ENCODE peak calls at places on chromosome 17, in four cellular contexts. B is kidney glomerular epithelial cell, Z is T1000, K is Panc1. I is an unnamed sample.

GRCh38 chr17:48472485-48473281 is 42.7 kb upstream of the SKAP1 start:
- DNase-seq in Z (no peak), B (peak; percentile 65), K (no peak), I (peak; percentile 52)

GRCh38 chr17:12618557-12618956 is 47.1 kb upstream of the MYOCD start:
- DNase-seq in B (no peak), Z (no peak), K (no peak), I (no peak)

GRCh38 chr17:21129023-21129681 is 2.4 kb downstream of the DHRS7B start:
- DNase-seq in K (no peak), Z (no peak), B (peak; percentile 65), I (peak; percentile 60)

GRCh38 chr17:2770129-2770528 is 20.7 kb upstream of the CCDC92B start:
- DNase-seq in K (no peak), B (no peak), Z (no peak), I (no peak)

GRCh38 chr17:4807534-4808377 is 804 bp downstream of the PLD2 start:
- DNase-seq in B (no peak), K (no peak), Z (no peak), I (no peak)

GRCh38 chr17:74702132-74702876 is 10.4 kb downstream of the CD300LF start:
- DNase-seq in K (no peak), Z (no peak), B (no peak), I (no peak)

GRCh38 chr17:18371455-18371854 is 6.1 kb upstream of the EVPLL start:
- DNase-seq in Z (no peak), K (no peak), B (no peak), I (no peak)

GRCh38 chr17:7552621-7553051 is 3.8 kb downstream of the TNFSF12 start:
- DNase-seq in K (no peak), Z (no peak), B (no peak), I (no peak)

GRCh38 chr17:3685174-3685812 is 10.7 kb downstream of the P2RX5 start:
- DNase-seq in K (no peak), B (no peak), Z (no peak), I (no peak)

GRCh38 chr17:78317817-78318400 is 42.0 kb downstream of the SOCS3 start:
- DNase-seq in Z (no peak), B (no peak), K (no peak), I (peak; percentile 42)

GRCh38 chr17:38416840-38417209 is 11.4 kb upstream of the ARHGAP23 start:
- DNase-seq in K (no peak), B (no peak), Z (no peak), I (no peak)

GRCh38 chr17:72192409-72193192 is 71.8 kb downstream of the SOX9 start:
- DNase-seq in B (peak; percentile 26), K (no peak), Z (peak; percentile 55), I (no peak)

GRCh38 chr17:55284001-55284884 is 19.5 kb downstream of the HLF start:
- DNase-seq in Z (no peak), B (no peak), K (no peak), I (no peak)

GRCh38 chr17:883586-883962 is 96.0 kb downstream of the NXN start:
- DNase-seq in K (no peak), Z (no peak), B (no peak), I (no peak)

GRCh38 chr17:7429722-7430121 is 1.1 kb downstream of the SPEM3 start:
- DNase-seq in K (no peak), B (no peak), Z (no peak), I (no peak)

GRCh38 chr17:19454074-19454473 is 43.0 kb downstream of the RNF112 start:
- DNase-seq in K (no peak), B (no peak), Z (no peak), I (no peak)

GRCh38 chr17:80819422-80820164 is 172.0 kb upstream of the CHMP6 start:
- DNase-seq in K (no peak), Z (no peak), B (no peak), I (no peak)

GRCh38 chr17:40176409-40177110 is 710 bp upstream of the RAPGEFL1 start:
- DNase-seq in Z (no peak), K (no peak), B (no peak), I (no peak)

GRCh38 chr17:6446516-6447100 is 2.4 kb downstream of the PIMREG start:
- DNase-seq in Z (no peak), K (no peak), B (no peak), I (no peak)

GRCh38 chr17:81911969-81912368 is 770 bp upstream of the PCYT2 start:
- DNase-seq in Z (no peak), B (no peak), K (no peak), I (no peak)

GRCh38 chr17:55652114-55652513 is 70.5 kb downstream of the TMEM100 start:
- DNase-seq in K (no peak), B (no peak), Z (no peak), I (no peak)

GRCh38 chr17:74528491-74529199 is 2.6 kb downstream of the CD300LB start:
- DNase-seq in B (no peak), K (no peak), Z (no peak), I (no peak)

GRCh38 chr17:17297217-17297616 is 6.0 kb upstream of the NT5M start:
- DNase-seq in Z (no peak), B (no peak), K (no peak), I (no peak)

I was measured in ACHN.